ENCODE peak calls at places on chromosomes 4 and X, in five cellular contexts. One of them, this sample, is unnamed.

GRCh38 chr4:184250795-184251679 is 33.4 kb upstream of the ENPP6 start:
- DNase-seq in spleen: no peak
- DNase-seq in CD4-positive, alpha-beta T cell: no peak
- DNase-seq in right cardiac atrium: no peak
- DNase-seq in small intestine: peak
- DNase-seq in this sample: no peak

GRCh38 chr4:185143596-185143969 is 517 bp downstream of the SLC25A4 start:
- DNase-seq in spleen: peak
- DNase-seq in CD4-positive, alpha-beta T cell: no peak
- DNase-seq in right cardiac atrium: peak
- DNase-seq in small intestine: peak
- DNase-seq in this sample: peak

GRCh38 chr4:188110741-188111458 is 1.5 kb upstream of the TRIML2 start:
- DNase-seq in spleen: no peak
- DNase-seq in CD4-positive, alpha-beta T cell: no peak
- DNase-seq in right cardiac atrium: no peak
- DNase-seq in small intestine: no peak
- DNase-seq in this sample: no peak

GRCh38 chr4:98963538-98964433 is 31.7 kb upstream of the METAP1 start:
- DNase-seq in spleen: no peak
- DNase-seq in CD4-positive, alpha-beta T cell: no peak
- DNase-seq in right cardiac atrium: no peak
- DNase-seq in small intestine: no peak
- DNase-seq in this sample: no peak

GRCh38 chr4:2472187-2472586 is 3.3 kb downstream of the RNF4 start:
- DNase-seq in spleen: peak
- DNase-seq in CD4-positive, alpha-beta T cell: no peak
- DNase-seq in right cardiac atrium: no peak
- DNase-seq in small intestine: no peak
- DNase-seq in this sample: no peak

GRCh38 chr4:25976780-25977179 is 62.8 kb downstream of the SMIM20 start:
- DNase-seq in spleen: no peak
- DNase-seq in CD4-positive, alpha-beta T cell: no peak
- DNase-seq in right cardiac atrium: no peak
- DNase-seq in small intestine: no peak
- DNase-seq in this sample: no peak

GRCh38 chr4:177384856-177385396 is 57.3 kb downstream of the AGA start:
- DNase-seq in spleen: no peak
- DNase-seq in CD4-positive, alpha-beta T cell: no peak
- DNase-seq in right cardiac atrium: no peak
- DNase-seq in small intestine: no peak
- DNase-seq in this sample: no peak

GRCh38 chr4:67035986-67036385 is 509.3 kb downstream of the CENPC start:
- DNase-seq in spleen: no peak
- DNase-seq in CD4-positive, alpha-beta T cell: no peak
- DNase-seq in right cardiac atrium: no peak
- DNase-seq in small intestine: no peak
- DNase-seq in this sample: no peak

GRCh38 chrX:39998636-39999406 is 98.9 kb downstream of the BCOR start:
- DNase-seq in spleen: no peak
- DNase-seq in CD4-positive, alpha-beta T cell: no peak
- DNase-seq in right cardiac atrium: no peak
- DNase-seq in small intestine: no peak
- DNase-seq in this sample: no peak

GRCh38 chr4:25993564-25994185 is 79.7 kb downstream of the SMIM20 start:
- DNase-seq in spleen: no peak
- DNase-seq in CD4-positive, alpha-beta T cell: no peak
- DNase-seq in right cardiac atrium: no peak
- DNase-seq in small intestine: no peak
- DNase-seq in this sample: no peak

GRCh38 chr4:41991916-41992767 is 1.8 kb downstream of the SLC30A9 start:
- DNase-seq in spleen: no peak
- DNase-seq in CD4-positive, alpha-beta T cell: no peak
- DNase-seq in right cardiac atrium: no peak
- DNase-seq in small intestine: peak
- DNase-seq in this sample: no peak

GRCh38 chr4:144732584-144733130 is 86.7 kb downstream of the HHIP start:
- DNase-seq in spleen: no peak
- DNase-seq in CD4-positive, alpha-beta T cell: no peak
- DNase-seq in right cardiac atrium: no peak
- DNase-seq in small intestine: no peak
- DNase-seq in this sample: no peak

GRCh38 chr4:48665555-48666186 is 114.4 kb downstream of the FRYL start:
- DNase-seq in spleen: no peak
- DNase-seq in CD4-positive, alpha-beta T cell: no peak
- DNase-seq in right cardiac atrium: no peak
- DNase-seq in small intestine: peak
- DNase-seq in this sample: no peak

GRCh38 chr4:92304636-92305035 is 870 bp downstream of the GRID2 start:
- DNase-seq in spleen: no peak
- DNase-seq in CD4-positive, alpha-beta T cell: no peak
- DNase-seq in right cardiac atrium: no peak
- DNase-seq in small intestine: no peak
- DNase-seq in this sample: no peak

DNA sequence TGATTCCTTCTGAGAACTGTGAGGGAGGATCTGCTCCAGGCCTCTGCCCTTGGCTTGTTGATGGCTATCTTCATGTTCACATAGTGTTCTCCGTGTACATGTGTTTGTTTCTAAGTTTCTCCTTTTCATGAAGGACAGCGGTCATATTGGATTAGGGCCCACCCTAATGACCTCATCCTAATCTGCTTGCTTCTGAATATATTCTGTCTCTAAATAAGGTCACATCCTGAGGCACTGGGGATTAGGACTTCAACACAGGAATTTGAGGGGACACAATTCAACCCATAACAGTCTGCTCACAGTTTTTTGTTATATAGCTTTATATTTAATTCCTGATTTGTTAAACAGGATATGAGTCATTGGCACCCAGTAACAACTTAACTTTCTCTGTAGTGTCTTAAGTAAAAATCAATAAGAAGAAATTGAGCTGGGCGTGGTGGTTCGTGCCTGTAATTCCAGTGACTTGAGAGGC is 154.3 kb upstream of the SMIM10 start:
- DNase-seq in spleen: no peak
- DNase-seq in CD4-positive, alpha-beta T cell: no peak
- DNase-seq in right cardiac atrium: no peak
- DNase-seq in small intestine: no peak
- DNase-seq in this sample: no peak
- H3K27ac ChIP-seq in spleen: no peak
- H3K27ac ChIP-seq in CD4-positive, alpha-beta T cell: no peak
- H3K27ac ChIP-seq in right cardiac atrium: peak
- H3K27ac ChIP-seq in small intestine: no peak
- H3K27ac ChIP-seq in this sample: no peak

DNA sequence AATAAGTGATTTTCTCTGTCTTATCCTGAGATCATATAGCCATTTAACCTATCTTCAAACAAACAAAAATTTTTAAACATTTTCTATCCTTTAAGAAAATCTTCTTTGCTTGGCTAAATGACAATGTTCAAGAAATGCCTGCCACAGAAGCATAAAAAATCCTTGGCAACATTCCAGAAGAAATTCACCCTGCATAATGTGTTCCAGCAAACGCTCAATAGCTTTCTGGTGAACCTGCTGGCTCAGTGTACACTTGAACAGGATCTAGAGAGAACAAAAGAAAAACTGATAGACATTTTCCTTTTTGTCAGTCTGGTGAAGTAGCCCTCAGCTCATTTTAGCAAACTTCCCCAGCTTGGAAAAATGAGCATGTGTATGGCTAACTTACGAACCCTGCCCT is 51.0 kb upstream of the KLF3 start:
- DNase-seq in spleen: no peak
- DNase-seq in CD4-positive, alpha-beta T cell: no peak
- DNase-seq in right cardiac atrium: no peak
- DNase-seq in small intestine: peak
- DNase-seq in this sample: no peak
- H3K27ac ChIP-seq in spleen: peak
- H3K27ac ChIP-seq in CD4-positive, alpha-beta T cell: no peak
- H3K27ac ChIP-seq in right cardiac atrium: no peak
- H3K27ac ChIP-seq in small intestine: no peak
- H3K27ac ChIP-seq in this sample: no peak

GRCh38 chr4:78551420-78552351 is at the start of gene ANXA3:
- DNase-seq in spleen: peak
- DNase-seq in CD4-positive, alpha-beta T cell: no peak
- DNase-seq in right cardiac atrium: peak
- DNase-seq in small intestine: peak
- DNase-seq in this sample: peak
- H3K27ac ChIP-seq in spleen: peak
- H3K27ac ChIP-seq in CD4-positive, alpha-beta T cell: no peak
- H3K27ac ChIP-seq in right cardiac atrium: peak
- H3K27ac ChIP-seq in small intestine: peak
- H3K27ac ChIP-seq in this sample: peak

GRCh38 chr4:152488246-152488645 is 47.6 kb downstream of the FBXW7 start:
- DNase-seq in spleen: no peak
- DNase-seq in CD4-positive, alpha-beta T cell: no peak
- DNase-seq in right cardiac atrium: no peak
- DNase-seq in small intestine: no peak
- DNase-seq in this sample: no peak

GRCh38 chr4:152480901-152481300 is 55.0 kb downstream of the FBXW7 start:
- DNase-seq in spleen: no peak
- DNase-seq in CD4-positive, alpha-beta T cell: no peak
- DNase-seq in right cardiac atrium: no peak
- DNase-seq in small intestine: no peak
- DNase-seq in this sample: no peak

GRCh38 chr4:152482211-152482610 is 53.7 kb downstream of the FBXW7 start:
- DNase-seq in spleen: no peak
- DNase-seq in CD4-positive, alpha-beta T cell: no peak
- DNase-seq in right cardiac atrium: no peak
- DNase-seq in small intestine: no peak
- DNase-seq in this sample: no peak

GRCh38 chr4:152485726-152486276 is 50.1 kb downstream of the FBXW7 start:
- DNase-seq in spleen: no peak
- DNase-seq in CD4-positive, alpha-beta T cell: no peak
- DNase-seq in right cardiac atrium: no peak
- DNase-seq in small intestine: peak
- DNase-seq in this sample: no peak

GRCh38 chr4:152486414-152487389 is 49.2 kb downstream of the FBXW7 start:
- DNase-seq in spleen: no peak
- DNase-seq in CD4-positive, alpha-beta T cell: no peak
- DNase-seq in right cardiac atrium: no peak
- DNase-seq in small intestine: peak
- DNase-seq in this sample: no peak
- H3K27ac ChIP-seq in spleen: no peak
- H3K27ac ChIP-seq in CD4-positive, alpha-beta T cell: no peak
- H3K27ac ChIP-seq in right cardiac atrium: no peak
- H3K27ac ChIP-seq in small intestine: no peak
- H3K27ac ChIP-seq in this sample: peak

GRCh38 chr4:128660361-128660964 is 149.0 kb upstream of the JADE1 start:
- DNase-seq in spleen: no peak
- DNase-seq in CD4-positive, alpha-beta T cell: no peak
- DNase-seq in right cardiac atrium: no peak
- DNase-seq in small intestine: no peak
- DNase-seq in this sample: no peak

GRCh38 chr4:128658214-128658621 is 151.3 kb upstream of the JADE1 start:
- DNase-seq in spleen: no peak
- DNase-seq in CD4-positive, alpha-beta T cell: no peak
- DNase-seq in right cardiac atrium: no peak
- DNase-seq in small intestine: no peak
- DNase-seq in this sample: no peak

GRCh38 chr4:128657638-128658037 is 151.9 kb upstream of the JADE1 start:
- DNase-seq in spleen: no peak
- DNase-seq in CD4-positive, alpha-beta T cell: no peak
- DNase-seq in right cardiac atrium: no peak
- DNase-seq in small intestine: no peak
- DNase-seq in this sample: no peak

GRCh38 chr4:128663325-128663724 is 146.2 kb upstream of the JADE1 start:
- DNase-seq in spleen: no peak
- DNase-seq in CD4-positive, alpha-beta T cell: no peak
- DNase-seq in right cardiac atrium: no peak
- DNase-seq in small intestine: peak
- DNase-seq in this sample: peak

GRCh38 chr4:128661529-128661928 is 148.0 kb upstream of the JADE1 start:
- DNase-seq in spleen: no peak
- DNase-seq in CD4-positive, alpha-beta T cell: no peak
- DNase-seq in right cardiac atrium: no peak
- DNase-seq in small intestine: no peak
- DNase-seq in this sample: no peak
- H3K27ac ChIP-seq in spleen: peak
- H3K27ac ChIP-seq in CD4-positive, alpha-beta T cell: no peak
- H3K27ac ChIP-seq in right cardiac atrium: peak
- H3K27ac ChIP-seq in small intestine: no peak
- H3K27ac ChIP-seq in this sample: peak

GRCh38 chr4:10526431-10527222 is 69.4 kb upstream of the ZNF518B start:
- DNase-seq in spleen: no peak
- DNase-seq in CD4-positive, alpha-beta T cell: no peak
- DNase-seq in right cardiac atrium: no peak
- DNase-seq in small intestine: peak
- DNase-seq in this sample: no peak

GRCh38 chr4:10527438-10527837 is 70.2 kb upstream of the ZNF518B start:
- DNase-seq in spleen: no peak
- DNase-seq in CD4-positive, alpha-beta T cell: no peak
- DNase-seq in right cardiac atrium: no peak
- DNase-seq in small intestine: no peak
- DNase-seq in this sample: no peak

GRCh38 chr4:10532155-10532554 is 74.9 kb upstream of the ZNF518B start:
- DNase-seq in spleen: no peak
- DNase-seq in CD4-positive, alpha-beta T cell: no peak
- DNase-seq in right cardiac atrium: no peak
- DNase-seq in small intestine: no peak
- DNase-seq in this sample: no peak

GRCh38 chr4:10529891-10530786 is 72.9 kb upstream of the ZNF518B start:
- DNase-seq in spleen: no peak
- DNase-seq in CD4-positive, alpha-beta T cell: no peak
- DNase-seq in right cardiac atrium: no peak
- DNase-seq in small intestine: no peak
- DNase-seq in this sample: no peak

GRCh38 chr4:10529256-10529890 is 72.1 kb upstream of the ZNF518B start:
- DNase-seq in spleen: no peak
- DNase-seq in CD4-positive, alpha-beta T cell: no peak
- DNase-seq in right cardiac atrium: no peak
- DNase-seq in small intestine: peak
- DNase-seq in this sample: no peak
- H3K27ac ChIP-seq in spleen: no peak
- H3K27ac ChIP-seq in CD4-positive, alpha-beta T cell: no peak
- H3K27ac ChIP-seq in right cardiac atrium: peak
- H3K27ac ChIP-seq in small intestine: no peak
- H3K27ac ChIP-seq in this sample: no peak